ENCODE peak calls at places on chromosomes 6 and 20, in six cellular contexts. V is fibroblast of lung, U is H9, Q is MM.1S, W is keratinocyte, G is GM23248. Z is an unnamed sample. For H4K20me1, the result is how much of the 10 kb centered on the place peaks cover.

GRCh38 chr6:160393966-160394653 is 45.9 kb downstream of the SLC22A3 start:
- DNase-seq in W (no peak), Q (no peak), U (peak), G (no peak), V (no peak), Z (no peak)

GRCh38 chr6:140827593-140827992 is 1305.1 kb upstream of the GJE1 start:
- DNase-seq in W (no peak), Q (no peak), U (no peak), G (no peak), V (no peak), Z (no peak)

GRCh38 chr6:35590622-35591066 is 77.9 kb upstream of the TULP1 start:
- DNase-seq in G (no peak), Q (no peak), W (no peak), V (peak), U (no peak), Z (no peak)

GRCh38 chr6:2763876-2764540 is 1.2 kb upstream of the WRNIP1 start:
- DNase-seq in W (no peak), G (no peak), U (no peak), V (no peak), Q (no peak), Z (no peak)

GRCh38 chr6:16136536-16137450 is 7.9 kb downstream of the MYLIP start:
- DNase-seq in W (no peak), V (peak), U (no peak), Q (no peak), G (peak), Z (peak)

GRCh38 chr20:62924567-62925419 is 1.5 kb downstream of the DIDO1 start:
- DNase-seq in U (no peak), G (peak), W (no peak), V (peak), Q (no peak), Z (no peak)

GRCh38 chr6:120214097-120214496 is 864.5 kb upstream of the MAN1A1 start:
- DNase-seq in V (peak), G (no peak), Q (no peak), W (no peak), U (no peak), Z (no peak)

GRCh38 chr6:163513003-163513402 is 98.5 kb downstream of the QKI start:
- DNase-seq in U (no peak), Q (no peak), G (no peak), V (no peak), W (no peak), Z (no peak)

GRCh38 chr20:17936306-17936790 is 32.2 kb downstream of the SNX5 start:
- DNase-seq in W (no peak), U (no peak), Q (no peak), G (peak), V (no peak), Z (no peak)

GRCh38 chr6:135759831-135760230 is 91.7 kb upstream of the PDE7B start:
- DNase-seq in G (peak), Q (no peak), V (no peak), W (no peak), U (no peak), Z (no peak)

GRCh38 chr6:31485063-31485462 is 12.9 kb upstream of the MICB start:
- DNase-seq in U (no peak), W (no peak), G (peak), Q (no peak), V (peak), Z (no peak)

GRCh38 chr20:34907616-34908469 is 31.4 kb downstream of the ACSS2 start:
- DNase-seq in G (peak), Q (no peak), W (peak), V (peak), U (no peak), Z (peak)

GRCh38 chr6:34300332-34300751 is 51.5 kb upstream of the SMIM29 start:
- DNase-seq in V (no peak), U (no peak), W (no peak), G (no peak), Q (no peak), Z (no peak)

GRCh38 chr20:33246077-33246476 is 10.3 kb downstream of the BPIFA1 start:
- DNase-seq in Q (no peak), V (no peak), W (no peak), U (no peak), G (no peak), Z (no peak)

GRCh38 chr6:127954082-127954481 is 53.2 kb upstream of the THEMIS start:
- DNase-seq in W (no peak), Q (no peak), G (no peak), U (no peak), V (no peak), Z (no peak)

GRCh38 chr6:16711551-16712249 is 49.6 kb downstream of the ATXN1 start:
- DNase-seq in U (no peak), W (no peak), V (no peak), Q (no peak), G (peak), Z (peak)

GRCh38 chr6:144683216-144684070 is 398.3 kb downstream of the UTRN start:
- DNase-seq in U (no peak), V (no peak), W (no peak), G (peak), Q (no peak), Z (no peak)

GRCh38 chr20:54662064-54662463 is 186.7 kb downstream of the DOK5 start:
- DNase-seq in G (no peak), W (no peak), U (no peak), Q (no peak), V (no peak), Z (no peak)

GRCh38 chr6:116201538-116201937 is 52.3 kb downstream of the TSPYL4 start:
- DNase-seq in U (no peak), Q (no peak), G (no peak), W (no peak), V (no peak), Z (no peak)

GRCh38 chr6:101544286-101544685 is 150.8 kb downstream of the GRIK2 start:
- DNase-seq in V (no peak), G (peak), W (peak), U (no peak), Q (no peak), Z (no peak)

GRCh38 chr6:105560611-105561066 is 157.8 kb upstream of the PREP start:
- DNase-seq in U (no peak), V (peak), W (no peak), Q (no peak), G (peak), Z (no peak)

GRCh38 chr6:40856271-40856670 is 182.8 kb downstream of the UNC5CL start:
- DNase-seq in G (peak), V (no peak), W (no peak), Q (no peak), U (no peak), Z (no peak)

GRCh38 chr20:6994452-6994851 is 227.0 kb downstream of the BMP2 start:
- DNase-seq in V (peak), Q (no peak), W (peak), G (peak), U (no peak), Z (no peak)

GRCh38 chr6:20024316-20024673 is 187.1 kb downstream of the ID4 start:
- DNase-seq in U (no peak), Q (no peak), V (no peak), G (no peak), W (no peak), Z (no peak)

GRCh38 chr6:154842828-154843227 is 109.6 kb downstream of the SCAF8 start:
- DNase-seq in G (no peak), Q (no peak), U (no peak), V (no peak), W (no peak), Z (no peak)

GRCh38 chr6:154839546-154839945 is 106.3 kb downstream of the SCAF8 start:
- DNase-seq in Q (no peak), W (no peak), G (no peak), U (no peak), V (no peak), Z (no peak)

GRCh38 chr6:154835307-154835706 is 102.1 kb downstream of the SCAF8 start:
- DNase-seq in U (no peak), V (no peak), Q (no peak), G (no peak), W (no peak), Z (no peak)

GRCh38 chr6:154840363-154840762 is 107.1 kb downstream of the SCAF8 start:
- DNase-seq in Q (no peak), G (no peak), V (no peak), W (no peak), U (no peak), Z (no peak)

DNA sequence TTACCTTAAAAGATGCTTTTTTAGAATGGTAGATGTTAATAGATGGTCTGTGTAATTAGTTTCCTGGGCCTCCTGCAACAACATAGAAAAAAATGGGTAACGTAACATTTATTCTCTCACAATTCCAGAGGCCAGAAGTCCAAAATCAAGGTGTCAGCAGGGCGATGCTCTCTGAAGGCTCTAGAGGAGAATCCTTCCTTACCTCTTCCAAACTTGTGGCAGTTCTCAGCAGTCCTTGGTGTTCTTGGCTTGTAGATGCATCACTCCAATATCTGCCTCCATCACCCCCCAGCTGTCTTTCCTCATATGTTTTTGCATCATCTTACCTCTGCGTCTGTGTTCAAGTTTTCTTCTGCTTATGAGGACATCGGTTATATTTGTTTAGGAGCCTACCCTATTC is 107.9 kb downstream of the SCAF8 start:
- DNase-seq in G (no peak), V (no peak), U (no peak), Q (no peak), W (no peak), Z (no peak)
- H4K20me1 ChIP-seq in G (under half), V (under half), U (under half), Q (under half), W (under half), Z (under half)

GRCh38 chr20:21390768-21391167 is 6.6 kb downstream of the NKX2-4 start:
- DNase-seq in W (no peak), Q (no peak), U (no peak), G (no peak), V (no peak), Z (no peak)
- H4K20me1 ChIP-seq in W (under half), Q (under half), U (under half), G (under half), V (under half), Z (under half)

GRCh38 chr6:117681321-117681720 is 6.1 kb downstream of the NUS1 start:
- DNase-seq in W (no peak), V (peak), G (no peak), U (no peak), Q (no peak), Z (no peak)

GRCh38 chr6:117676577-117677218 is 1.4 kb downstream of the NUS1 start:
- DNase-seq in W (no peak), U (no peak), V (no peak), G (peak), Q (no peak), Z (no peak)

GRCh38 chr6:117674503-117674902 is 766 bp upstream of the NUS1 start:
- DNase-seq in V (no peak), Q (no peak), U (no peak), W (no peak), G (no peak), Z (no peak)

GRCh38 chr6:117674991-117675657 is at the start of gene NUS1:
- DNase-seq in V (peak), G (peak), U (peak), W (peak), Q (peak), Z (peak)

DNA sequence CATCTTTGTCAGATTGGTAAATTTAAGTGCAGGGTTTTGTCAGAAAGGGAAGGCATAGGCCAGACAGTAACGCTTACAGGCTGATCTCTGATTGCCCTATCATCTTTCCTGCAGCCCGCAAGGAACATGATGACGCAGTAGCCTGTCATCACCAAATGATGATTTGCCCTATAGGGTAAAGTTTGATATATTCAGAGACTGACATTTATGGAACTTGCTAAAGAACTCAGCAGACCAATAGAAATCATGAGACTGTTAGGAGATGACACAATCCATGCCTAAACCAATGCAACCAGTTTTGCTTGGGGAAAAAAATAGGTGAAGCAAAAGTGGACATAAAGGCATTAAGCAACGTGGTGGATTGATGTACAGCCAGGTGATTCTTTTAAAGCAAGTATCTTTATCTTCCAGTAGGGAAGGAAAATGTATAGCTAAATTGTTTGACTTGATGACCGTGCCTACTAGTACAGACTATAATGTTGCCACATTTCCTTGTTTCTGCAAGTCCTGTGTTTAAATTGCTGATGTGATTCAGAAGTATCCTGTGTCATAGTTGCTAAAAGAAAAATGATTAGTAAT is 2.4 kb downstream of the NUS1 start:
- DNase-seq in W (peak), G (peak), Q (no peak), V (peak), U (no peak), Z (peak)
- H4K20me1 ChIP-seq in W (under half), G (under half), Q (under half), V (under half), U (under half), Z (half or more)

DNA sequence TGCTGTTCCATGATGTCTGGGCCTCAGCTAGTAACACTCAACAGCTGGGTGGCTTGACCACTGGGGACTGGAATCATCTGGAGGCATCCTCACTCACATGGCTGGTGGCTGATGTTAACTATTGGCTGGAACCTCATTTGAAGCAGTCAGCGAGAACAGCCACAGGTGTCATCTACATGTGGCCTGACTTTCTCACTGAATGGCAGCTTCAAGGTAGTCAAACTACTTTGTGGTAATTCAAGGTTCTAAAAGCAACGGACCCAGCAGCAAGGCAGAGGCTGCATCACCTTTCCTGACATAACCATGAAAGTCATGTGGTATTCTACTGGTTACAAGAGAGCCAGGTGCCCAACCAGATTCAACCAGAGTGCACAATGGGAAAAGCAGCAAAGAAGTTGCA is 115.9 kb upstream of the DST start:
- DNase-seq in V (no peak), G (no peak), U (no peak), Q (peak), W (no peak), Z (no peak)
- H4K20me1 ChIP-seq in V (under half), G (under half), U (under half), Q (under half), W (under half), Z (under half)

GRCh38 chr20:58406422-58407001 is 17.5 kb downstream of the VAPB start:
- DNase-seq in Q (no peak), W (no peak), U (no peak), G (peak), V (no peak), Z (no peak)
- H4K20me1 ChIP-seq in Q (half or more), W (under half), U (under half), G (under half), V (under half), Z (half or more)

GRCh38 chr20:56628015-56628872 is 862 bp upstream of the TFAP2C start:
- DNase-seq in G (peak), U (peak), V (no peak), W (no peak), Q (peak), Z (peak)
- H4K20me1 ChIP-seq in G (under half), U (under half), V (under half), W (under half), Q (under half), Z (under half)

DNA sequence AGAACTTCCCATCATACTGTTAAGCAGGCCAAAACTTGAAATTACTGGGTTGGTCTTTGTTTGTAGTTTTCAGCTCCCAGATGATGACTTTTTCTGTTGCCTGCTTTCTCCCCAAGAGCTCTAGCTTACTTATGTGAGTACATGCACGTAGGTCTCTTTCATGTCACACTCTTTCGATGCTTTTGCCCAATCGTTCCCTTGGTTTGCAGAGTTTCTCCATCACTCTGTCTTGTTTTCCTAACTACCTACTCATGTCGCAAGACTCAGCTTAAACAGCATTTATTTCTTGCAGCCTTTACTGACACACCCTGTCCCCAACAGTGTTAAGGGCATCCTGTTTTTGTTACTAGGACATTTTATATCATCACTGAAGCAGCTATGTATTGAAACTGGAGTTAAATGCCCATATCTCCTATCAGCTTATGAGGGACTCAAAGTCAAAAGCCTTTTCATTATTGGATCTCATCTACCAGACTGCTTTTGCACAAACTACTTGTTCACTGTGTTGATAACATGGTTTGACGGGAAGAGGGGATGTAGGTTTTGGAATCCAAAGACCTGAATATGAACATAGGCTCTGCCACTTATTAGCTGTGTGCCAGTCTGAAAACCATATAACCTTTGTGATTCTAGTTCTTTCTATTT is 2.9 kb downstream of the ARG1 start:
- DNase-seq in V (no peak), W (no peak), U (no peak), G (no peak), Q (no peak), Z (no peak)
- H4K20me1 ChIP-seq in V (under half), W (under half), U (under half), G (under half), Q (under half), Z (under half)

DNA sequence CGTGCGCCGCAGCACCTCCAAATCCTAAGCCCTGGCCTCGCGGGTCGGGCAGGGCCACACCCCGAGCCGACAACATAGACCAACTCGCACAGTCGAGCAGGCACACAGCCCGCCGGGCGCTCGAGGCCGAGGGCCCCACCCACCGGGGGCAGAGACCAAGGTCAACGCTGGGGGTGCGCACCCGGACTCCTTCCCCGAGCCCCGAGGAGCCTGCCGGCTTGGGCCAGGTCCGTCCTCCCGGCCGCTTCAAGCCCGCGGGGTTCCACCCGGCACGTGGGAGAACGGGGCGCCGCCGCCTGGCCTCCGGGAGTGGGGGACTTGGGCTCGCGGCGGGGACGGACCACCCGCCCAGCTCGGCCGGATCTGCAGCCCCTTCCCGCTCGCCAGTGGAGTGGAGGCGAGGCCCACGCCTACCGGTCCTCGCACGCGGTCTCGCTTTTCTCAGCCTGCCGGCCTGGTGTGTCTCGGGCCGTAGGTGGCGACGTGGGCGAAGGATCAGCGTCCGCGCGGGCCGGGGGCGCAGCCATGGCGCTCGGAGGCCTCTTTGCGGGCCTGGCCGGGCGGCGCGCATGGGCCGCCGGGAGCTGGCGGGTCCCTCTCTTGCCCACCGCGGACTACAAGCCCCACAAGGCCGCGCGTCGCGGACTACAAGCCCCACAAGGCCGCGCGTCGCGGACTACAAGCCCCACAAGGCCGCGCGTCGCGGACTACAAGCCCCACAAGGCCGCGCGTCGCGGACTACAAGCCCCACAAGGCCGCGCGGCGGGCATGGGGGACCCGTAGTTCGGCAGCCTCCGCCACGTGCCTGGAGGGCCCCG is at the start of gene UCKL1:
- DNase-seq in W (no peak), U (peak), G (peak), Q (peak), V (peak), Z (peak)
- H4K20me1 ChIP-seq in W (under half), U (under half), G (under half), Q (under half), V (under half), Z (under half)

DNA sequence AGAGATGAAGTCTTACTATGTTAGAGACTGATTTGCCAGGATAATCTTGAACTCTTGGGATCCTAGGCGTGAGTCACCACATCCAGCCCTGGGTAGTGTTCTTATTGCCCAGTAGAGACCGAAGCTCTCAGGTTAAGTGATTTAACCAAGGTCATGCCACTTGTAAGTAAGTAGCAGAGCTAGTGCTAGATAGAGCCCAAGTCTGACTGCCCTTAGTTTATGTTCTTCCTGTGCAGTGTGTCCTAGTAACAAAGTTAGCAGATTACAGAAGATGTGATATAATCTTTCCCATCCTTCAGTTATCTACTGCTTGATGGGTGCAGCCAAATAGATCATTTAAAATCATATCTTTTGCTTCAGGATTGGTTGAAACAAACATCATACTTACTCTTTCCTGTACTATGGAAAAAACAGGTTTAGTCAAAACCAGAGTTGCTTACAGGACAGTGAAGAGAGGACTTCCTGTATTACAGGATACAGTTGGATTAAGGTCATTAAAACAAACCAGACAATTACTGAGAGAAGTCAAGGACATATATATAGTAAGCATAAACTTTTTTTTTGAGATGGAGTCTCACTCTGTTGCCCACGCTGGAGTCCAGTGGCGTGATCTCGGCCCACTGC is 9.5 kb upstream of the PABPC1L start:
- DNase-seq in W (no peak), U (no peak), G (no peak), Q (no peak), V (no peak), Z (no peak)
- H4K20me1 ChIP-seq in W (half or more), U (under half), G (under half), Q (under half), V (under half), Z (half or more)

Z was measured in PC-9.